ENCODE peak calls at places on chromosome 17, in four cellular contexts. One of them, this sample, is unnamed.

GRCh38 chr17:45371414-45372324 is 54.8 kb upstream of the MAP3K14 start:
- DNase-seq in nucleus accumbens: no peak
- DNase-seq in hepatic stellate cell: peak; percentile 95
- DNase-seq in activated T-helper 1 cell treated with anti-CD3 and anti-CD28 coated beads, Interleukin-12 subunit alpha, Interleukin-12 subunit beta, Interleukin-2, Interleukin-4 antibody, amounts not matched to agents 30 ng/mL and 10 ng/mL and 1 ng/mL, durations not matched to agents 14 hours and 24 hours and 36 hours: no peak
- DNase-seq in this sample: peak; percentile 74

GRCh38 chr17:75899353-75899752 is 2.6 kb upstream of the TRIM65 start:
- DNase-seq in nucleus accumbens: no peak
- DNase-seq in hepatic stellate cell: no peak
- DNase-seq in activated T-helper 1 cell treated with anti-CD3 and anti-CD28 coated beads, Interleukin-12 subunit alpha, Interleukin-12 subunit beta, Interleukin-2, Interleukin-4 antibody, amounts not matched to agents 30 ng/mL and 10 ng/mL and 1 ng/mL, durations not matched to agents 14 hours and 24 hours and 36 hours: no peak
- DNase-seq in this sample: no peak

GRCh38 chr17:51427259-51428255 is 167.2 kb downstream of the UTP18 start:
- DNase-seq in activated T-helper 1 cell treated with anti-CD3 and anti-CD28 coated beads, Interleukin-12 subunit alpha, Interleukin-12 subunit beta, Interleukin-2, Interleukin-4 antibody, amounts not matched to agents 30 ng/mL and 10 ng/mL and 1 ng/mL, durations not matched to agents 14 hours and 24 hours and 36 hours: peak; percentile 77
- DNase-seq in nucleus accumbens: no peak
- DNase-seq in hepatic stellate cell: no peak
- DNase-seq in this sample: peak; percentile 63

GRCh38 chr17:79671387-79671752 is 59.4 kb upstream of the ENPP7 start:
- DNase-seq in hepatic stellate cell: no peak
- DNase-seq in activated T-helper 1 cell treated with anti-CD3 and anti-CD28 coated beads, Interleukin-12 subunit alpha, Interleukin-12 subunit beta, Interleukin-2, Interleukin-4 antibody, amounts not matched to agents 30 ng/mL and 10 ng/mL and 1 ng/mL, durations not matched to agents 14 hours and 24 hours and 36 hours: no peak
- DNase-seq in nucleus accumbens: no peak
- DNase-seq in this sample: no peak

GRCh38 chr17:18877104-18877503 is 19.2 kb downstream of the PRPSAP2 start:
- DNase-seq in nucleus accumbens: no peak
- DNase-seq in activated T-helper 1 cell treated with anti-CD3 and anti-CD28 coated beads, Interleukin-12 subunit alpha, Interleukin-12 subunit beta, Interleukin-2, Interleukin-4 antibody, amounts not matched to agents 30 ng/mL and 10 ng/mL and 1 ng/mL, durations not matched to agents 14 hours and 24 hours and 36 hours: no peak
- DNase-seq in hepatic stellate cell: peak; percentile 45
- DNase-seq in this sample: no peak

GRCh38 chr17:65122836-65123756 is 14.1 kb upstream of the RGS9 start:
- DNase-seq in nucleus accumbens: peak; percentile 76
- DNase-seq in activated T-helper 1 cell treated with anti-CD3 and anti-CD28 coated beads, Interleukin-12 subunit alpha, Interleukin-12 subunit beta, Interleukin-2, Interleukin-4 antibody, amounts not matched to agents 30 ng/mL and 10 ng/mL and 1 ng/mL, durations not matched to agents 14 hours and 24 hours and 36 hours: peak; percentile 82
- DNase-seq in hepatic stellate cell: peak; percentile 88
- DNase-seq in this sample: peak; percentile 94

GRCh38 chr17:33091271-33091670 is 99.6 kb downstream of the SPACA3 start:
- DNase-seq in activated T-helper 1 cell treated with anti-CD3 and anti-CD28 coated beads, Interleukin-12 subunit alpha, Interleukin-12 subunit beta, Interleukin-2, Interleukin-4 antibody, amounts not matched to agents 30 ng/mL and 10 ng/mL and 1 ng/mL, durations not matched to agents 14 hours and 24 hours and 36 hours: no peak
- DNase-seq in hepatic stellate cell: no peak
- DNase-seq in nucleus accumbens: no peak
- DNase-seq in this sample: no peak

GRCh38 chr17:37714897-37715296 is 30.0 kb downstream of the HNF1B start:
- DNase-seq in activated T-helper 1 cell treated with anti-CD3 and anti-CD28 coated beads, Interleukin-12 subunit alpha, Interleukin-12 subunit beta, Interleukin-2, Interleukin-4 antibody, amounts not matched to agents 30 ng/mL and 10 ng/mL and 1 ng/mL, durations not matched to agents 14 hours and 24 hours and 36 hours: no peak
- DNase-seq in nucleus accumbens: no peak
- DNase-seq in hepatic stellate cell: no peak
- DNase-seq in this sample: no peak

GRCh38 chr17:32126325-32126724 is 16.0 kb upstream of the RHOT1 start:
- DNase-seq in hepatic stellate cell: no peak
- DNase-seq in activated T-helper 1 cell treated with anti-CD3 and anti-CD28 coated beads, Interleukin-12 subunit alpha, Interleukin-12 subunit beta, Interleukin-2, Interleukin-4 antibody, amounts not matched to agents 30 ng/mL and 10 ng/mL and 1 ng/mL, durations not matched to agents 14 hours and 24 hours and 36 hours: no peak
- DNase-seq in nucleus accumbens: no peak
- DNase-seq in this sample: no peak

GRCh38 chr17:46894024-46894423 is 28.9 kb upstream of the GOSR2 start:
- DNase-seq in hepatic stellate cell: no peak
- DNase-seq in nucleus accumbens: no peak
- DNase-seq in activated T-helper 1 cell treated with anti-CD3 and anti-CD28 coated beads, Interleukin-12 subunit alpha, Interleukin-12 subunit beta, Interleukin-2, Interleukin-4 antibody, amounts not matched to agents 30 ng/mL and 10 ng/mL and 1 ng/mL, durations not matched to agents 14 hours and 24 hours and 36 hours: no peak
- DNase-seq in this sample: no peak

GRCh38 chr17:41792835-41793748 is 6.6 kb upstream of the JUP start:
- DNase-seq in activated T-helper 1 cell treated with anti-CD3 and anti-CD28 coated beads, Interleukin-12 subunit alpha, Interleukin-12 subunit beta, Interleukin-2, Interleukin-4 antibody, amounts not matched to agents 30 ng/mL and 10 ng/mL and 1 ng/mL, durations not matched to agents 14 hours and 24 hours and 36 hours: no peak
- DNase-seq in nucleus accumbens: no peak
- DNase-seq in hepatic stellate cell: peak; percentile 66
- DNase-seq in this sample: no peak

GRCh38 chr17:46943511-46944393 is 20.8 kb downstream of the GOSR2 start:
- DNase-seq in hepatic stellate cell: no peak
- DNase-seq in activated T-helper 1 cell treated with anti-CD3 and anti-CD28 coated beads, Interleukin-12 subunit alpha, Interleukin-12 subunit beta, Interleukin-2, Interleukin-4 antibody, amounts not matched to agents 30 ng/mL and 10 ng/mL and 1 ng/mL, durations not matched to agents 14 hours and 24 hours and 36 hours: no peak
- DNase-seq in nucleus accumbens: peak; percentile 47
- DNase-seq in this sample: no peak

GRCh38 chr17:50660042-50660886 is 25.6 kb downstream of the ABCC3 start:
- DNase-seq in hepatic stellate cell: peak; percentile 47
- DNase-seq in nucleus accumbens: no peak
- DNase-seq in activated T-helper 1 cell treated with anti-CD3 and anti-CD28 coated beads, Interleukin-12 subunit alpha, Interleukin-12 subunit beta, Interleukin-2, Interleukin-4 antibody, amounts not matched to agents 30 ng/mL and 10 ng/mL and 1 ng/mL, durations not matched to agents 14 hours and 24 hours and 36 hours: no peak
- DNase-seq in this sample: no peak

GRCh38 chr17:78558181-78558850 is 18.9 kb downstream of the DNAH17 start:
- DNase-seq in hepatic stellate cell: peak; percentile 61
- DNase-seq in activated T-helper 1 cell treated with anti-CD3 and anti-CD28 coated beads, Interleukin-12 subunit alpha, Interleukin-12 subunit beta, Interleukin-2, Interleukin-4 antibody, amounts not matched to agents 30 ng/mL and 10 ng/mL and 1 ng/mL, durations not matched to agents 14 hours and 24 hours and 36 hours: no peak
- DNase-seq in nucleus accumbens: no peak
- DNase-seq in this sample: no peak

This sample was measured in natural killer cell treated with Interleukin-12 subunit alpha and Interleukin-12 subunit beta and Interleukin-15 and Interleukin-18, amount 100 ng/mL, for 72 hours.